ENCODE peak calls at places on chromosomes 12 and 14, in nine cellular contexts. M is GM23338; J is HuH-7; N is CD4-positive, alpha-beta T cell; D is T follicular helper cell; K is smooth muscle cell of the brain vasculature; H is ovary; Y is fibroblast of mammary gland; Q is T-helper 22 cell. V is an unnamed sample.

GRCh38 chr14:71235865-71236264 is 328.6 kb downstream of the PCNX1 start:
- DNase-seq in D (no peak), M (no peak), N (no peak), Y (peak), K (no peak), H (no peak), Q (no peak), J (no peak), V (no peak)

GRCh38 chr12:80627773-80628172 is 79.7 kb upstream of the MYF6 start:
- DNase-seq in K (no peak), J (no peak), M (no peak), Q (no peak), N (no peak), Y (peak), H (no peak), D (no peak), V (no peak)

GRCh38 chr12:112961074-112961473 is 17.2 kb upstream of the OAS2 start:
- DNase-seq in H (no peak), Q (no peak), N (no peak), K (no peak), D (no peak), J (no peak), M (no peak), Y (no peak), V (no peak)

GRCh38 chr12:128771681-128772080 is 52.1 kb downstream of the SLC15A4 start:
- DNase-seq in H (no peak), K (no peak), N (no peak), Q (no peak), J (no peak), Y (peak), D (no peak), M (no peak), V (no peak)

GRCh38 chr12:121632069-121632970 is 6.0 kb downstream of the ORAI1 start:
- DNase-seq in Q (no peak), D (no peak), K (no peak), J (no peak), Y (no peak), N (no peak), M (no peak), H (no peak), V (no peak)

GRCh38 chr12:94815958-94816357 is 165.6 kb upstream of the TMCC3 start:
- DNase-seq in Q (no peak), M (peak), H (no peak), D (no peak), Y (no peak), N (no peak), J (no peak), K (no peak), V (no peak)

GRCh38 chr12:116157845-116158267 is 119.6 kb downstream of the MED13L start:
- DNase-seq in K (no peak), J (no peak), N (no peak), H (no peak), Y (no peak), M (peak), Q (no peak), D (no peak), V (no peak)

GRCh38 chr12:99529966-99530365 is 117.6 kb upstream of the GARIN6 start:
- DNase-seq in K (no peak), M (no peak), Q (no peak), N (no peak), H (no peak), J (no peak), Y (peak), D (no peak), V (no peak)

GRCh38 chr14:92515510-92516343 is 2.1 kb downstream of the RIN3 start:
- DNase-seq in N (no peak), Q (no peak), Y (no peak), H (no peak), J (no peak), D (no peak), K (no peak), M (no peak), V (no peak)

GRCh38 chr12:40099423-40099853 is 6.4 kb downstream of the SLC2A13 start:
- DNase-seq in Q (no peak), Y (no peak), H (no peak), J (peak), K (no peak), D (no peak), M (no peak), N (no peak), V (no peak)

GRCh38 chr14:71693373-71693772 is 238.9 kb upstream of the RGS6 start:
- DNase-seq in Q (no peak), Y (peak), H (no peak), M (no peak), D (no peak), J (no peak), N (no peak), K (peak), V (peak)

GRCh38 chr14:58824106-58824505 is 186.3 kb downstream of the DACT1 start:
- DNase-seq in Q (no peak), H (no peak), M (no peak), J (no peak), K (no peak), Y (peak), N (no peak), D (no peak), V (no peak)

GRCh38 chr14:94036328-94037167 is 10.4 kb downstream of the OTUB2 start:
- DNase-seq in H (peak), J (peak), N (peak), Y (peak), Q (peak), K (no peak), M (peak), D (peak), V (no peak)

GRCh38 chr12:47458273-47458672 is 247.6 kb downstream of the RPAP3 start:
- DNase-seq in N (no peak), J (peak), M (no peak), K (no peak), D (no peak), H (no peak), Y (no peak), Q (no peak), V (no peak)

GRCh38 chr14:23929822-23930294 is 23.7 kb upstream of the DHRS4 start:
- DNase-seq in N (peak), D (peak), M (peak), Y (peak), Q (peak), J (peak), K (peak), H (peak), V (peak)